ENCODE peak calls at places on chromosome 4, in nine cellular contexts. J is ascending aorta, H is GM12878, D is mesenchymal stem cell, W is Karpas-422, R is A549, L is fibroblast of lung, N is breast epithelium, P is pancreas. Z is an unnamed sample.
A peak's percentile ranks its signal among the peaks of the same experiment; 100 is the strongest.

GRCh38 chr4:86302242-86302641 is 57.6 kb downstream of the MAPK10 start:
- DNase-seq in J (no peak), H (no peak), D (peak; percentile 55), W (no peak), R (no peak), L (peak; percentile 44), N (peak; percentile 39), P (no peak), Z (no peak)

GRCh38 chr4:70969076-70969475 is 24.4 kb upstream of the DCK start:
- DNase-seq in J (no peak), H (no peak), D (no peak), W (no peak), R (no peak), L (no peak), N (no peak), P (no peak), Z (no peak)

GRCh38 chr4:40333921-40334352 is 1.2 kb upstream of the CHRNA9 start:
- DNase-seq in J (no peak), H (no peak), D (peak; percentile 87), W (no peak), R (peak; percentile 54), L (peak; percentile 84), N (no peak), P (no peak), Z (no peak)

GRCh38 chr4:77229433-77229832 is 72.4 kb downstream of the CCNG2 start:
- DNase-seq in J (no peak), H (no peak), D (no peak), W (no peak), R (no peak), L (no peak), N (no peak), P (no peak), Z (no peak)

GRCh38 chr4:139685180-139685579 is 19.6 kb downstream of the MGST2 start:
- DNase-seq in J (no peak), H (no peak), D (no peak), W (no peak), R (no peak), L (no peak), N (no peak), P (no peak), Z (no peak)

GRCh38 chr4:93764647-93765246 is 63.8 kb upstream of the ATOH1 start:
- DNase-seq in J (no peak), H (no peak), D (peak; percentile 48), W (peak; percentile 81), R (peak; percentile 15), L (peak; percentile 72), N (no peak), P (no peak), Z (no peak)

GRCh38 chr4:80271806-80272205 is 5.3 kb downstream of the FGF5 start:
- DNase-seq in J (no peak), H (no peak), D (no peak), W (no peak), R (no peak), L (peak; percentile 76), N (no peak), P (no peak), Z (no peak)

GRCh38 chr4:126354784-126355183 is 1040.0 kb downstream of the FAT4 start:
- DNase-seq in J (no peak), H (no peak), D (no peak), W (no peak), R (no peak), L (peak; percentile 46), N (no peak), P (no peak), Z (no peak)

GRCh38 chr4:176048631-176049030 is 17.0 kb upstream of the WDR17 start:
- DNase-seq in J (no peak), H (no peak), D (no peak), W (no peak), R (no peak), L (no peak), N (no peak), P (no peak), Z (no peak)

GRCh38 chr4:60945641-60946040 is 254.5 kb upstream of the ADGRL3 start:
- DNase-seq in J (no peak), H (no peak), D (peak; percentile 18), W (no peak), R (no peak), L (no peak), N (no peak), P (no peak), Z (no peak)

GRCh38 chr4:6987566-6987920 is 55.6 kb upstream of the TADA2B start:
- DNase-seq in J (no peak), H (no peak), D (peak; percentile 43), W (peak; percentile 76), R (no peak), L (no peak), N (no peak), P (no peak), Z (no peak)

GRCh38 chr4:6986067-6986780 is 56.9 kb upstream of the TADA2B start:
- DNase-seq in J (peak; percentile 74), H (no peak), D (peak; percentile 69), W (no peak), R (no peak), L (peak; percentile 73), N (peak; percentile 43), P (no peak), Z (peak; percentile 52)

GRCh38 chr4:6986781-6987565 is 56.2 kb upstream of the TADA2B start:
- DNase-seq in J (peak; percentile 96), H (peak; percentile 60), D (peak; percentile 94), W (peak; percentile 98), R (peak; percentile 70), L (peak; percentile 93), N (peak; percentile 92), P (peak; percentile 98), Z (peak; percentile 99)

GRCh38 chr4:6983500-6984142 is 59.6 kb upstream of the TADA2B start:
- DNase-seq in J (peak; percentile 19), H (no peak), D (no peak), W (no peak), R (no peak), L (no peak), N (peak; percentile 4), P (no peak), Z (no peak)

DNA sequence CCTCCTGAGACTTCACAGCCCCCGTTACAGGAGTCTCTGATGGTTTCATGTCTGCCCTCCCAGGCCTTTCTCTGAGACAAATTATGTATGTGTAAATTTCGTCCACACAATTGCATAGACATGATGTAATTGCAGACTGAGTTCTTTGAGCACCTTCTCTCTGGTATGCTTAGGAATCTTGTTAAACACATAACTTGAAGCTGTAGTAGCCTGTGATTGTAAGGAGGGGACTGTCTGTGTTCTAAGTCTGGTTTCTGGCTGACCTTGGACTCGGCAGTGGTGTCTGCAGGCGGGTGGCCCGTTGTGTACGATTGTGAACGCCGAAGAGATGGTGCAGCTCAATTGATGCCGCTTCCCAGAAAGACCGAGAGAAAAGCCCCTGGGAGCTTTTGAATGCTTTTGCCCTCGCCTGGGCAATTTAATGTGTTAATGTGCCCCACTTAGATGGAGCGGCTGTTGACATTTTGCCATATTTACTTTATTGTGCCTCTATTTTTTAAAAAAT is 58.5 kb upstream of the TADA2B start:
- DNase-seq in J (peak; percentile 43), H (no peak), D (no peak), W (no peak), R (no peak), L (no peak), N (peak; percentile 9), P (no peak), Z (no peak)
- H3K4me1 ChIP-seq in J (peaks cover 21% of the 10 kb centered on the region), H (peaks cover 6% of the 10 kb centered on the region), D (peaks cover 12% of the 10 kb centered on the region), W (peaks cover 30% of the 10 kb centered on the region), R (peaks cover 28% of the 10 kb centered on the region), L (no peaks in the 10 kb centered on the region), N (no peaks in the 10 kb centered on the region), P (peaks cover 24% of the 10 kb centered on the region), Z (peaks cover 61% of the 10 kb centered on the region)

DNA sequence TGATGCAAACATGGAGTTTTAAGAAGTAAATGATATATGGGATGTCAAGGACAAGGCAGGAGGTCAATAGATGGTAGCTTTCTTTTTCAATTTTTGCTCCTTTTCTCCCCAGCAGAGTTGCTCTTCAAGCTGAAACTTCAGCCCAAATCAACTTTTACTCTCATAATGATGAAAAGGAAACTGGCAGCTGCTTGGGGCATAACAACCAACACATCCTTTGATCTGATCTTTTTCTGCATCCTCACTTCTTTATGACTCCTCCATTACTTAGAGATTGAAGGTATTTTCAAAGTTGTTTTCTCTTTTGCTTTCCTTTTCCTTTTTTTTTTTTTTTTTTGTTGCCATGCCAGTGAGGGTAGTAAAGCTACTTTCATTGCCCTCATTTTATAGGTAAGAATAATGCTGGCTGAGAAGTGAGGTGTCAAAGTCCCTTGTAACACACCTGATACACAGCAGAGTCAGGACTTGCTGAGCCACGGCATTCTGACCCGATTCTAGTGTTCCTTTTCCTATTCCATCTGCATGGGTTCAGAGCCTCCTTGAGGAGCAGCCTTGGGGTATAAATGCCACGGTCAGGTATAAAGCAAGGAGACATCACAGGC is 26.9 kb downstream of the SLC2A9 start:
- DNase-seq in J (no peak), H (no peak), D (no peak), W (no peak), R (no peak), L (no peak), N (no peak), P (no peak), Z (no peak)
- H3K27ac ChIP-seq in J (no peak overlapping the region), H (peak overlapping the region; percentile 30), D (no peak overlapping the region), W (no peak overlapping the region), R (no peak overlapping the region), L (no peak overlapping the region), N (no peak overlapping the region), P (no peak overlapping the region), Z (no peak overlapping the region)

DNA sequence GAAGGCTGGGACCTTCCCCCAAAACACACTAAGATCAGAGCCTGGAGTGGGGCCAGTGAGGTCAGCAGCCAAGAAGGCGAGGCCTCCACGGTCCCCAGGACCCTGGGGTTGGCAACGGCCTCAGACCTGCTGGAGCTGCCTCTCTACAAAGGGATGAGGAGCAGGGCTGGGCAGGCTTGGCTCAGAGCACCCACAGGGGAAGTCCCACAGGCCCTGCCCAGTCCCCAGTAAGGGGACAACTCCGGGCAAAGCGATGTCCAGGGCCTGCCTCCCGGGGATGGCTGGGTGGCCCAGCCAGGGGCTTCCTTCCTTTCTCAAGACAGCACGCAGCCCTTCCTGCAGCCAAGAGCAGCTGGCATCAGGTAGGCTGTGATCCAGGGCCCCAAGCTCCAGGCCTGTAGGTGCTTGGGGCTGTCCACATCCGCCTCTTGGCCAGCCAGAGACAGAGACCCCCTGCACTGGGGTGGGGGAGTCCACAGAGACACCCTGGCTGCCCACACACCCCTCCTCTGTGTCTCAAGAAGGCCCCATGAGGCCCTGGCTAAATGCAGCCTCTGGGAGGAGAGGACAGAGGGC is 5.7 kb downstream of the MXD4 start:
- DNase-seq in J (peak; percentile 68), H (no peak), D (no peak), W (no peak), R (no peak), L (no peak), N (peak; percentile 35), P (peak; percentile 51), Z (peak; percentile 75)
- H3K4me1 ChIP-seq in J (peaks cover 68% of the 10 kb centered on the region), H (no peaks in the 10 kb centered on the region), D (peaks cover 48% of the 10 kb centered on the region), W (peaks cover 12% of the 10 kb centered on the region), R (peaks cover 6% of the 10 kb centered on the region), L (peaks cover 11% of the 10 kb centered on the region), N (peaks cover 29% of the 10 kb centered on the region), P (no peaks in the 10 kb centered on the region), Z (peaks cover 44% of the 10 kb centered on the region)

DNA sequence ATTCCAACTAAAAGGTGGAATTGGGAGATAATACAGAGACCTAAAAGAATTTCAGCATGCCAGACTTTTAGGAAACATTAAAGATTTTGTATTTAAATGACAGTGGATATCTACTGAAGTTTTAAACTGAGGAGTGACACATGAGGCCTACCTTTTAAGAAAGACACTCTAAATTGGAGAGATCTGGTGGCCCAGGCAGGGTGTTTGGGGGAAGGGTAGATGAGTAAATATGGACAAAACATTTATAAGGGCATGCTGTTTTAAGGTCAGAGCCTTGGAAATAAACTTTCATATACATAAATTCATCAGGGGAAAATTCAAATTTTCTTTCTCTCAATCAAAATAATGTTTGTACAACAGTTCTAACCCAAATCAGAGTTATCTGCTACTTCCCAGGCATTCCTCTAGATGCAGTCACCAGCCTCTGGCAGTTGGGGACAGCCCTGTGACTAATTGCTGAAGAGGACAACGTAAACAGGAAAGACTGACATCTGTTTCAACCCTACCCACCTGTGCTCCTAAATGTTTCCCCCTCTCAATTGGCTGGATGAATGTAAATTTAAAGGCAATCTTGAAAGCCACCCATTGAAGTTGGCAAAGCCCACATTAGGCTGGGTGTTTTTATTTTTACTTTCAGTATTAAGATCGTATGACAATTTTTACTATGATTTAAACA is 1646.9 kb upstream of the ADGRL3 start:
- DNase-seq in J (no peak), H (peak; percentile 55), D (peak; percentile 48), W (no peak), R (peak; percentile 28), L (no peak), N (no peak), P (no peak), Z (no peak)
- H3K27ac ChIP-seq in J (no peak overlapping the region), H (peak overlapping the region; percentile 55), D (no peak overlapping the region), W (no peak overlapping the region), R (peak overlapping the region; percentile 65), L (no peak overlapping the region), N (no peak overlapping the region), P (no peak overlapping the region), Z (no peak overlapping the region)

Z was measured in left lung.